ENCODE peak calls at places on chromosomes 12 and 14, in nine cellular contexts. I is adrenal gland; O is H9; R is NCI-H1417 treated with DMSO at 0.1 percent for 48 hours; U is germinal center; P is stimulated activated CD8-positive, alpha-beta memory T cell treated with anti-CD3 and anti-CD28 coated beads, Interleukin-4, amount 100 ng/mL, for 4 hours; N is CD8-positive, alpha-beta T cell; H is NCI-H187; M is GM12891. Z is an unnamed sample.

GRCh38 chr12:2974560-2974971 is 15.4 kb downstream of the TEAD4 start:
- DNase-seq in I (no peak), O (peak), R (no peak), U (no peak), P (no peak), N (no peak), H (no peak), M (no peak), Z (no peak)

GRCh38 chr12:31931796-31932715 is 27.2 kb upstream of the RESF1 start:
- DNase-seq in I (no peak), O (peak), R (no peak), U (no peak), P (peak), N (peak), H (no peak), M (no peak), Z (no peak)

GRCh38 chr12:101051901-101052550 is 158.0 kb downstream of the SLC5A8 start:
- DNase-seq in I (peak), O (no peak), R (no peak), U (no peak), P (no peak), N (no peak), H (no peak), M (no peak), Z (no peak)

GRCh38 chr12:4153343-4153892 is 120.1 kb upstream of the CCND2 start:
- DNase-seq in I (no peak), O (no peak), R (no peak), U (no peak), P (peak), N (peak), H (no peak), M (peak), Z (peak)

GRCh38 chr12:7501031-7501585 is 2.5 kb downstream of the CD163 start:
- DNase-seq in I (no peak), O (no peak), R (no peak), U (no peak), P (no peak), N (no peak), H (no peak), M (no peak), Z (no peak)

GRCh38 chr14:101909371-101910096 is 54.8 kb upstream of the DYNC1H1 start:
- DNase-seq in I (no peak), O (no peak), R (no peak), U (no peak), P (no peak), N (no peak), H (no peak), M (no peak), Z (no peak)

GRCh38 chr12:80040075-80040738 is 59.1 kb upstream of the OTOGL start:
- DNase-seq in I (no peak), O (no peak), R (no peak), U (no peak), P (no peak), N (no peak), H (no peak), M (no peak), Z (no peak)

GRCh38 chr14:68598621-68599447 is 194.0 kb downstream of the ZFP36L1 start:
- DNase-seq in I (peak), O (no peak), R (no peak), U (no peak), P (no peak), N (no peak), H (no peak), M (no peak), Z (no peak)

GRCh38 chr14:103684871-103685270 is 30.4 kb downstream of the XRCC3 start:
- DNase-seq in I (no peak), O (no peak), R (no peak), U (no peak), P (no peak), N (no peak), H (no peak), M (no peak), Z (no peak)

GRCh38 chr12:29025936-29026335 is 123.1 kb upstream of the FAR2 start:
- DNase-seq in I (no peak), O (no peak), R (no peak), U (no peak), P (no peak), N (no peak), H (no peak), M (no peak), Z (no peak)

GRCh38 chr12:47021298-47021697 is 58.1 kb upstream of the PCED1B start:
- DNase-seq in I (no peak), O (no peak), R (peak), U (peak), P (no peak), N (no peak), H (peak), M (no peak), Z (peak)

GRCh38 chr12:55072093-55072492 is 52.3 kb downstream of the NEUROD4 start:
- DNase-seq in I (peak), O (peak), R (no peak), U (peak), P (peak), N (peak), H (no peak), M (no peak), Z (no peak)

GRCh38 chr12:93757792-93758694 is 80.9 kb downstream of the CRADD start:
- DNase-seq in I (no peak), O (no peak), R (no peak), U (no peak), P (no peak), N (no peak), H (no peak), M (no peak), Z (no peak)

GRCh38 chr14:51335521-51335920 is 95.5 kb downstream of the TMX1 start:
- DNase-seq in I (peak), O (no peak), R (no peak), U (no peak), P (no peak), N (no peak), H (no peak), M (no peak), Z (no peak)

GRCh38 chr12:28631831-28632230 is 441.6 kb downstream of the CCDC91 start:
- DNase-seq in I (no peak), O (no peak), R (no peak), U (no peak), P (no peak), N (no peak), H (no peak), M (no peak), Z (no peak)

GRCh38 chr12:84408936-84409335 is 503.7 kb downstream of the SLC6A15 start:
- DNase-seq in I (no peak), O (no peak), R (no peak), U (no peak), P (no peak), N (no peak), H (no peak), M (no peak), Z (no peak)

GRCh38 chr14:69368381-69368780 is 29.7 kb downstream of the ERH start:
- DNase-seq in I (no peak), O (no peak), R (no peak), U (no peak), P (no peak), N (no peak), H (no peak), M (no peak), Z (no peak)

GRCh38 chr12:47035459-47035858 is 44.0 kb upstream of the PCED1B start:
- DNase-seq in I (no peak), O (no peak), R (no peak), U (no peak), P (no peak), N (no peak), H (no peak), M (no peak), Z (no peak)

GRCh38 chr12:49515266-49515665 is 23.6 kb upstream of the KCNH3 start:
- DNase-seq in I (peak), O (no peak), R (no peak), U (no peak), P (no peak), N (no peak), H (no peak), M (no peak), Z (no peak)